ENCODE peak calls at places on chromosome 13, in four cellular contexts. Q is cardiac fibroblast, I is lower leg skin, T is GM10248. S is an unnamed sample.

GRCh38 chr13:114099191-114099590 is 33.2 kb downstream of the RASA3 start:
- DNase-seq in T (peak; percentile 79), Q (peak; percentile 97), I (peak; percentile 94), S (no peak)

GRCh38 chr13:38577048-38577447 is 109.8 kb upstream of the FREM2 start:
- DNase-seq in T (no peak), I (no peak), Q (no peak), S (no peak)

GRCh38 chr13:110576736-110577476 is 15.4 kb upstream of the RAB20 start:
- DNase-seq in T (no peak), I (no peak), Q (no peak), S (no peak)

GRCh38 chr13:90416519-90416918 is 931.0 kb upstream of the MIR17HG start:
- DNase-seq in T (no peak), I (no peak), Q (peak; percentile 57), S (no peak)

GRCh38 chr13:36870050-36870692 is 49.9 kb downstream of the SMAD9 start:
- DNase-seq in T (no peak), I (no peak), Q (no peak), S (no peak)

GRCh38 chr13:99990045-99990977 is 8.7 kb downstream of the ZIC2 start:
- DNase-seq in Q (no peak), T (no peak), I (peak; percentile 83), S (no peak)

GRCh38 chr13:40026174-40026585 is 370.7 kb downstream of the COG6 start:
- DNase-seq in I (no peak), T (peak; percentile 56), Q (peak; percentile 12), S (no peak)

GRCh38 chr13:77300176-77301141 is 26.4 kb downstream of the MYCBP2 start:
- DNase-seq in T (no peak), I (no peak), Q (peak; percentile 85), S (no peak)

GRCh38 chr13:32955881-32956594 is 60.2 kb upstream of the KL start:
- DNase-seq in I (no peak), Q (no peak), T (no peak), S (no peak)

GRCh38 chr13:41054919-41055619 is 6.2 kb upstream of the WBP4 start:
- DNase-seq in Q (no peak), I (no peak), T (no peak), S (no peak)

GRCh38 chr13:97429681-97430081 is 4.3 kb upstream of the RAP2A start:
- DNase-seq in I (no peak), Q (peak; percentile 55), T (no peak), S (no peak)

DNA sequence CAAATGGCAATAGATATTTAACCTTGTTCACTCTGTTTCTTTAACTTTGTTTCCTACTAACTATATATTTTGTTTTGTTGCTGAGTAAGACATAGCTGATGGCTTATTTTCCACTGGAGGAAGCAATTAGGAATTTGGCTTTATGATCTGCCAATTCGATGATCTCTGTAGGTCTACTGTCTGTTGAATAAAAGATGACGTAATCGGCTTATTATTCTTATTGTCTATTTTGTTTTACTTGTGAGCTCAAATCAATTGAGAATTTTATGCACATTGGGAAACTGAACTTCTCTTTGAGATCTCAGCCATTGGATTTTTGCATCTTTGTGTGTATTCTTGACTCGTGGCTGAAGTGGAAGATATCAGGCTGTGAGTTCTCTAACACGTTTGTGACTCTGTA is 862.6 kb downstream of the EFNB2 start:
- DNase-seq in Q (no peak), T (no peak), I (no peak), S (no peak)
- TF ChIP-seq CTCF in Q (no peak), T (no peak), I (no peak), S (no peak)

GRCh38 chr13:52670726-52671125 is 18.1 kb downstream of the SUGT1 start:
- DNase-seq in I (no peak), T (no peak), Q (no peak), S (no peak)

GRCh38 chr13:52669677-52670076 is 17.0 kb downstream of the SUGT1 start:
- DNase-seq in I (no peak), Q (no peak), T (no peak), S (no peak)

GRCh38 chr13:52664269-52664668 is 11.6 kb downstream of the SUGT1 start:
- DNase-seq in Q (no peak), I (no peak), T (no peak), S (no peak)

GRCh38 chr13:52659340-52659739 is 6.7 kb downstream of the SUGT1 start:
- DNase-seq in I (no peak), Q (no peak), T (no peak), S (no peak)

DNA sequence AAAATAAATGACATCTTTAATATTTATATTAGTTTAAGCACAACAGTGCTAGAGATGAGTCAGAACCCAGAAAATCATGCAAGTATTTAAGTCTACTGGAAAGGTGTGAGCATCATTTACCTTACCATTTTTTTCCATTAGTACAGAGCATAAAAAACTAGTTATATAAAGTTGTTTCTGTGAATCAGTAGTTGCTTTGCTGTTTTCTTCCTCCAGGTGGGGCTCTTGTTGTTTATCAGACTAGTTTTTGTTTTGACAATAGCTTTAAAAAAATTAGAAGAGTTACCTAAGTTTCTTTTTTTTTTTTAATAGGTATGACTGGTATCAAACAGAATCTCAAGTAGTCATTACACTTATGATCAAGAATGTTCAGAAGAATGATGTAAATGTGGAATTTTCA is 12.7 kb downstream of the SUGT1 start:
- DNase-seq in T (peak; percentile 20), Q (peak; percentile 55), I (no peak), S (no peak)
- TF ChIP-seq CTCF in T (peak; percentile 37), Q (peak; percentile 51), I (no peak), S (no peak)

DNA sequence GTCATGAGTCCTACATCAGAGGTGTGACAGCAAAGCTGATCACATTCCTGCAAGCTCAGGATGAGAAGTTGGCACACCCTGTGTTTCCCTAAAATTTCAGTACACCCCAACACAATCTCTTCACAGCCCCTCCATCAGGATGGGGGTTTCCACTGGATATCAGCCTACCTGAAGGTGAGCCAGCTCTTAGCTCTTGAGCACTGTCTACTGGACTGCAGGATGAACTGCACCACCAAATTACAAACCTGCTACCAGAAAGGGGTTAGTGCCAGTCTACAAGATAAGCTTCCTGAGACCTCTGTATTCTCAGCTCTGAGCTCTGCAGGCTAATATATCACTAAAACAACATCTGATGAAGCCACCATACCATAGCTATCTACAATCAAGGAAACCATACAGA is 1616.2 kb upstream of the SPRY2 start:
- DNase-seq in Q (no peak), T (no peak), I (no peak), S (no peak)
- TF ChIP-seq CTCF in Q (no peak), T (peak; percentile 3), I (no peak), S (no peak)

GRCh38 chr13:21033866-21034601 is 27.4 kb downstream of the LATS2 start:
- DNase-seq in T (no peak), I (peak; percentile 78), Q (peak; percentile 50), S (no peak)

GRCh38 chr13:21037656-21038055 is 23.7 kb downstream of the LATS2 start:
- DNase-seq in T (no peak), Q (no peak), I (peak; percentile 49), S (no peak)

GRCh38 chr13:21032656-21033055 is 28.7 kb downstream of the LATS2 start:
- DNase-seq in Q (no peak), I (peak; percentile 67), T (no peak), S (no peak)

GRCh38 chr13:21033224-21033855 is 28.0 kb downstream of the LATS2 start:
- DNase-seq in I (peak; percentile 84), Q (peak; percentile 73), T (no peak), S (no peak)

GRCh38 chr13:21034602-21035190 is 26.7 kb downstream of the LATS2 start:
- DNase-seq in I (peak; percentile 68), T (peak; percentile 35), Q (peak; percentile 53), S (no peak)
- TF ChIP-seq CTCF in I (no peak), T (peak; percentile 40), Q (peak; percentile 47), S (no peak)